ENCODE peak calls at places on chromosome 13, in nine cellular contexts. W is fibroblast of mammary gland; M is fibroblast of the aortic adventitia; Q is AG04450; Y is stomach; V is naive thymus-derived CD4-positive, alpha-beta T cell; A is AG10803; E is transverse colon; R is GM12865. F is an unnamed sample.
A peak's percentile ranks its signal among the peaks of the same experiment; 100 is the strongest.

GRCh38 chr13:68056816-68057710 is 826.9 kb upstream of the PCDH9 start:
- DNase-seq in W (peak; percentile 14), M (no peak), Q (no peak), Y (no peak), V (no peak), A (no peak), E (peak; percentile 32), R (no peak), F (peak; percentile 16)

GRCh38 chr13:36736119-36736726 is 62.4 kb downstream of the SERTM1 start:
- DNase-seq in W (peak; percentile 67), M (peak; percentile 83), Q (peak; percentile 37), Y (peak; percentile 45), V (peak; percentile 31), A (peak; percentile 67), E (peak; percentile 19), R (peak; percentile 54), F (no peak)

GRCh38 chr13:86554066-86554465 is 754.8 kb upstream of the SLITRK6 start:
- DNase-seq in W (no peak), M (no peak), Q (no peak), Y (no peak), V (no peak), A (no peak), E (no peak), R (no peak), F (no peak)

GRCh38 chr13:105184221-105184620 is 1351.2 kb downstream of the EFNB2 start:
- DNase-seq in W (no peak), M (no peak), Q (no peak), Y (no peak), V (no peak), A (no peak), E (no peak), R (no peak), F (no peak)

GRCh38 chr13:49580980-49581680 is 4.2 kb downstream of the RCBTB1 start:
- DNase-seq in W (no peak), M (no peak), Q (no peak), Y (no peak), V (no peak), A (no peak), E (no peak), R (no peak), F (no peak)

GRCh38 chr13:98273824-98274786 is 97.0 kb upstream of the RNF113B start:
- DNase-seq in W (no peak), M (no peak), Q (no peak), Y (no peak), V (no peak), A (no peak), E (no peak), R (no peak), F (no peak)

GRCh38 chr13:111396457-111396856 is 76.0 kb downstream of the TEX29 start:
- DNase-seq in W (no peak), M (no peak), Q (no peak), Y (peak; percentile 18), V (no peak), A (no peak), E (no peak), R (no peak), F (no peak)

GRCh38 chr13:68190826-68191225 is 960.7 kb upstream of the PCDH9 start:
- DNase-seq in W (peak; percentile 37), M (peak; percentile 2), Q (no peak), Y (no peak), V (no peak), A (no peak), E (no peak), R (no peak), F (no peak)

GRCh38 chr13:112891477-112892401 is 77.3 kb upstream of the MCF2L start:
- DNase-seq in W (no peak), M (no peak), Q (no peak), Y (peak; percentile 40), V (no peak), A (no peak), E (no peak), R (no peak), F (peak; percentile 50)

GRCh38 chr13:21971662-21972635 is 301.1 kb downstream of the FGF9 start:
- DNase-seq in W (no peak), M (peak; percentile 28), Q (peak; percentile 85), Y (no peak), V (no peak), A (peak; percentile 89), E (no peak), R (no peak), F (peak; percentile 75)

GRCh38 chr13:48234652-48235099 is 1.7 kb downstream of the ITM2B start:
- DNase-seq in W (no peak), M (peak; percentile 37), Q (no peak), Y (no peak), V (no peak), A (no peak), E (no peak), R (no peak), F (no peak)

GRCh38 chr13:27293873-27294515 is 23.4 kb downstream of the RASL11A start:
- DNase-seq in W (no peak), M (no peak), Q (no peak), Y (no peak), V (peak; percentile 47), A (no peak), E (no peak), R (no peak), F (no peak)

GRCh38 chr13:28817204-28817603 is 2.9 kb upstream of the MTUS2 start:
- DNase-seq in W (no peak), M (no peak), Q (no peak), Y (no peak), V (no peak), A (no peak), E (no peak), R (no peak), F (no peak)

GRCh38 chr13:28822161-28822560 is 2.0 kb downstream of the MTUS2 start:
- DNase-seq in W (no peak), M (no peak), Q (no peak), Y (no peak), V (no peak), A (no peak), E (no peak), R (no peak), F (no peak)

GRCh38 chr13:28820099-28821051 is at the start of gene MTUS2:
- DNase-seq in W (no peak), M (no peak), Q (no peak), Y (no peak), V (no peak), A (no peak), E (no peak), R (peak; percentile 14), F (peak; percentile 53)

GRCh38 chr13:28819046-28819747 is 942 bp upstream of the MTUS2 start:
- DNase-seq in W (peak; percentile 41), M (peak; percentile 15), Q (no peak), Y (no peak), V (no peak), A (peak; percentile 24), E (no peak), R (no peak), F (no peak)

DNA sequence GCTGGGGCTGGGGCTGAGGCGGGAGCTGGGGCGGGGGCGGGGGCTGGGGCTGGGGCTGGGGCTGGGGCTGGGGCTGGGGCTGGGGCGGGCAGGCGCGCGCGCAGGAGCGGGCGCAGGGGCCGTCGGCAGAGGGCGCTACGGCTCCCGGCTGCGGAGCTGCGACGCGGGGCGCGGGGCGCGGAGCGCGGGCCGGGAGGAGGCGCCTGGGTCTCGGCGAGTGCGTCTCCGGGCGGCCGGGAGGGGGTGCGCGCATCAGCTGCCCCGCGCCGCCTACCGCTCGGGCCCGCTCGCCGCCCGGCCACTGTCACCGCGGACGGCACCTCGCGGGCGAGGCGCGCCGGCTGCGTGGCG is 416 bp upstream of the MTUS2 start:
- DNase-seq in W (peak; percentile 19), M (peak; percentile 4), Q (no peak), Y (peak; percentile 27), V (no peak), A (peak; percentile 16), E (peak; percentile 28), R (peak; percentile 64), F (peak; percentile 82)
- H3K4me3 ChIP-seq in W (no peak overlapping the region), M (no peak overlapping the region), Q (peak overlapping the region; percentile 20), Y (peak overlapping the region; percentile 31), V (no peak overlapping the region), A (no peak overlapping the region), E (no peak overlapping the region), R (no peak overlapping the region), F (peak overlapping the region; percentile 65)

DNA sequence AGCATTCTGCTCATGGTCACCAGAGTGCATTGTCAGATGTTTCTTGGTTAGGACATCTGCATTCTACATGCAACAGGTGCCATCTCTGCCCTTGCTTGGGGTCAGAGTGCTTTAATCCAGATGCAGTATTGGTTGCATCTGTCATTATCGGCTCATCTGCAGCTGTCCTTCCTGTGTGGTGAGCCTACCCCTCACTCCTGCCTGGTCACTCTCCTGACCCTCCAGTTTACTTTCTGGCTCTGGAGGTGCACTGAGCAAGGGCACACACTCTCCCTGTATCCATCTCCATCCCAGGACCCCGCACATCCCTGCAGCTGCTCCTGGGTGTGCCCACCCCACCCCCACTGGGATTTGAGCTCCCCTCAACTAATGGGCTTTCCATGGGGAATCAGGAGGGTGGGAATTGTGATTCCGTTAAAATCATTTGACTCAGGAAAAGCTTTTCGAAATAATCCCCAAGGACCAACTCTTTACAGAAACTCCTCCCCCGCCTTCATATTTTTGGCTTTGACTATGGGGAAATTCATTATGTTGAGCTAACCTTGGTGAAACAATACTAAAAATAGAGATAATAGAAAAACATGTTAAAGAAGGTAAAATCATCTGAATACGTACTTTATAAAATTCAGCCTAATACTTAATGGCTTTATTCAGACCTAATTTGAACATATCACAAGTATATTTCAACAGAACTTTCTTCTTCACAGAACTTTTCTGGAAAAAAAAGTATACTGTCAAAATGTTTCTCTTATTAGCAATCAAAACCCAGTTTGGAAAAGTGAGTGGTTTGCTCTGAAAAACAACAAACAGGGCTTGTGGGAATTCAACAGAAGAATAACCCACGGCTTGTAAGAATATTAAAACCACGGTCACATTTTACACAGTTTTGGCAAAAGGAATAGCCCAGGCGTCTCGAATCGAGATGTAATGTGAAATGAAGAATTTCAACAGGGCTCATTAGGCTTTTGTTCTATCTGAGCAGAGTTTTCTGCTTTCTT is 70.4 kb downstream of the COL4A2 start:
- DNase-seq in W (peak; percentile 75), M (peak; percentile 31), Q (no peak), Y (no peak), V (no peak), A (no peak), E (no peak), R (no peak), F (no peak)
- H3K4me3 ChIP-seq in W (no peak overlapping the region), M (no peak overlapping the region), Q (no peak overlapping the region), Y (no peak overlapping the region), V (no peak overlapping the region), A (no peak overlapping the region), E (no peak overlapping the region), R (no peak overlapping the region), F (no peak overlapping the region)

DNA sequence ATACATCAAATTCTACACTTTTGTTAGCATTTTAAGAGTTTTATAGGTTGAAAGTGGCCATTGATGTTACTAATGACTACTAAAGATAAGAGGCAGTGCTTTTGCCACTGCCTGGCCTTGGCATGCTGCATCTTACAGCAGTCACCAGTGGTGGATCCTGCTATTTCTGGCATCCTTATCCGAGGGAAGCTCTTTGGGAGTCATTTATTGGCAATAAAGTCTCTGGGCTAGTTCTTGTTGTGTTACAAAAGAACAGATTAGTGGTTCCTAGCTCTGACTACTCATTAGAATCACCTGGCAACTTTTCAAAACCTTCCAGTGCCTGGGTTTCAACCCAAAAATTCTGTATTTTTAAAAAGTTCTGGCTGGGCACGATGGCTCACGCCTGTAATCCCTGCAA is 94.5 kb downstream of the ZMYM2 start:
- DNase-seq in W (peak; percentile 27), M (peak; percentile 50), Q (no peak), Y (no peak), V (no peak), A (peak; percentile 8), E (no peak), R (no peak), F (peak; percentile 25)
- H3K4me3 ChIP-seq in W (no peak overlapping the region), M (no peak overlapping the region), Q (no peak overlapping the region), Y (no peak overlapping the region), V (no peak overlapping the region), A (no peak overlapping the region), E (no peak overlapping the region), R (no peak overlapping the region), F (no peak overlapping the region)

GRCh38 chr13:87675851-87676250 is 4.7 kb downstream of the SLITRK5 start:
- DNase-seq in W (no peak), M (no peak), Q (no peak), Y (no peak), V (no peak), A (no peak), E (no peak), R (no peak), F (no peak)
- H3K4me3 ChIP-seq in W (no peak overlapping the region), M (no peak overlapping the region), Q (no peak overlapping the region), Y (no peak overlapping the region), V (no peak overlapping the region), A (no peak overlapping the region), E (no peak overlapping the region), R (no peak overlapping the region), F (no peak overlapping the region)